ENCODE peak calls at places on chromosome 15, in five cellular contexts. Q is NCI-H748 treated with DMSO at 0.1 percent for 48 hours, K is GM12864, W is EH, C is choroid plexus epithelial cell. T is an unnamed sample.

GRCh38 chr15:72873379-72874233 is 90.0 kb upstream of the ADPGK start:
- DNase-seq in Q (no peak), K (no peak), W (no peak), C (no peak), T (no peak)

GRCh38 chr15:71526061-71526460 is 284.3 kb upstream of the NR2E3 start:
- DNase-seq in Q (no peak), K (no peak), W (peak; percentile 80), C (peak; percentile 61), T (no peak)

GRCh38 chr15:66065325-66065724 is 188.2 kb downstream of the MEGF11 start:
- DNase-seq in Q (no peak), K (no peak), W (no peak), C (no peak), T (no peak)

GRCh38 chr15:51424780-51425179 is 83.3 kb downstream of the GLDN start:
- DNase-seq in Q (no peak), K (no peak), W (peak; percentile 7), C (no peak), T (no peak)

GRCh38 chr15:49847436-49847835 is 226.6 kb downstream of the DTWD1 start:
- DNase-seq in Q (no peak), K (no peak), W (peak; percentile 90), C (peak; percentile 70), T (no peak)

GRCh38 chr15:72751751-72752455 is 31.7 kb downstream of the ADPGK start:
- DNase-seq in Q (no peak), K (no peak), W (no peak), C (peak; percentile 48), T (no peak)

GRCh38 chr15:39301589-39301999 is 279.3 kb upstream of the THBS1 start:
- DNase-seq in Q (no peak), K (no peak), W (peak; percentile 96), C (peak; percentile 73), T (no peak)

GRCh38 chr15:89018235-89018634 is 70.0 kb upstream of the ABHD2 start:
- DNase-seq in Q (no peak), K (no peak), W (peak; percentile 76), C (peak; percentile 21), T (no peak)

GRCh38 chr15:32637704-32638103 is 3.8 kb upstream of the SCG5 start:
- DNase-seq in Q (no peak), K (no peak), W (no peak), C (no peak), T (no peak)

GRCh38 chr15:29883126-29883525 is 60.9 kb upstream of the TJP1 start:
- DNase-seq in Q (no peak), K (no peak), W (peak; percentile 33), C (peak; percentile 78), T (no peak)

GRCh38 chr15:98649621-98649995 is 1.3 kb downstream of the IGF1R start:
- DNase-seq in Q (no peak), K (no peak), W (peak; percentile 37), C (no peak), T (no peak)

GRCh38 chr15:71093089-71094024 is 21.9 kb upstream of the THSD4 start:
- DNase-seq in Q (no peak), K (no peak), W (peak; percentile 91), C (peak; percentile 79), T (no peak)

GRCh38 chr15:77860101-77860691 is 217.3 kb downstream of the TBC1D2B start:
- DNase-seq in Q (no peak), K (no peak), W (no peak), C (no peak), T (no peak)

T was measured in GM12878.